ENCODE peak calls at places on chromosomes 6 and 20, in five cellular contexts. N, W, L, R and H are unnamed samples.

GRCh38 chr6:16774437-16774836 is 13.2 kb upstream of the ATXN1 start:
- DNase-seq in N (no peak), W (no peak), L (no peak), R (no peak), H (no peak)

GRCh38 chr6:159252955-159253508 is 83.8 kb downstream of the FNDC1 start:
- DNase-seq in N (no peak), W (no peak), L (peak), R (no peak), H (no peak)

GRCh38 chr6:129115491-129115890 is 232.6 kb downstream of the LAMA2 start:
- DNase-seq in N (no peak), W (no peak), L (no peak), R (no peak), H (no peak)

GRCh38 chr6:79413562-79414002 is 123.6 kb downstream of the LCA5 start:
- DNase-seq in N (no peak), W (no peak), L (no peak), R (no peak), H (no peak)

GRCh38 chr20:59042796-59043621 is 423 bp upstream of the PRELID3B start:
- DNase-seq in N (peak), W (peak), L (peak), R (peak), H (peak)

GRCh38 chr20:11976966-11977365 is 59.3 kb downstream of the BTBD3 start:
- DNase-seq in N (no peak), W (no peak), L (no peak), R (no peak), H (no peak)

GRCh38 chr6:3653528-3654070 is 97.9 kb downstream of the PXDC1 start:
- DNase-seq in N (no peak), W (no peak), L (no peak), R (no peak), H (no peak)

GRCh38 chr6:14550817-14551216 is 433.2 kb downstream of the CD83 start:
- DNase-seq in N (no peak), W (no peak), L (no peak), R (no peak), H (no peak)

GRCh38 chr6:18451756-18452155 is 64.6 kb downstream of the RNF144B start:
- DNase-seq in N (no peak), W (no peak), L (no peak), R (no peak), H (no peak)

GRCh38 chr6:148611213-148611612 is 135.6 kb upstream of the UST start:
- DNase-seq in N (no peak), W (no peak), L (no peak), R (no peak), H (no peak)

GRCh38 chr6:38580030-38580429 is 59.7 kb downstream of the BTBD9 start:
- DNase-seq in N (no peak), W (no peak), L (no peak), R (no peak), H (no peak)

GRCh38 chr6:106069478-106069877 is 16.7 kb upstream of the PRDM1 start:
- DNase-seq in N (no peak), W (no peak), L (no peak), R (peak), H (peak)

GRCh38 chr6:42714098-42714761 is 8.2 kb downstream of the PRPH2 start:
- DNase-seq in N (no peak), W (no peak), L (no peak), R (no peak), H (no peak)

GRCh38 chr6:37741757-37742400 is 44.2 kb upstream of the MDGA1 start:
- DNase-seq in N (peak), W (peak), L (peak), R (peak), H (no peak)

GRCh38 chr6:13712485-13712990 is 903 bp upstream of the RANBP9 start:
- DNase-seq in N (no peak), W (no peak), L (no peak), R (no peak), H (no peak)

GRCh38 chr20:4135385-4136077 is 120.2 kb upstream of the RNF24 start:
- DNase-seq in N (peak), W (no peak), L (peak), R (no peak), H (peak)

GRCh38 chr6:128515550-128516513 is 4.6 kb downstream of the PTPRK start:
- DNase-seq in N (no peak), W (no peak), L (no peak), R (no peak), H (no peak)

GRCh38 chr6:155959898-155960297 is 504.3 kb upstream of the NOX3 start:
- DNase-seq in N (no peak), W (no peak), L (no peak), R (no peak), H (no peak)

GRCh38 chr20:15191082-15191723 is 853.8 kb upstream of the FLRT3 start:
- DNase-seq in N (no peak), W (no peak), L (no peak), R (no peak), H (no peak)

GRCh38 chr6:109241199-109241598 is 141.1 kb downstream of the CD164 start:
- DNase-seq in N (no peak), W (no peak), L (no peak), R (no peak), H (no peak)

GRCh38 chr6:44079672-44080071 is 47.6 kb downstream of the MRPL14 start:
- DNase-seq in N (no peak), W (no peak), L (no peak), R (no peak), H (no peak)

GRCh38 chr6:151096691-151097090 is 143.1 kb upstream of the AKAP12 start:
- DNase-seq in N (no peak), W (no peak), L (no peak), R (no peak), H (no peak)

GRCh38 chr6:43181942-43182860 is at the start of gene CUL9:
- DNase-seq in N (peak), W (peak), L (peak), R (peak), H (peak)

GRCh38 chr6:9161731-9162130 is 726.4 kb upstream of the SLC35B3 start:
- DNase-seq in N (no peak), W (no peak), L (no peak), R (no peak), H (no peak)

GRCh38 chr20:4610871-4611270 is 110.8 kb upstream of the PRND start:
- DNase-seq in N (no peak), W (no peak), L (no peak), R (no peak), H (no peak)

GRCh38 chr20:41124451-41125094 is 12.8 kb upstream of the PLCG1 start:
- DNase-seq in N (no peak), W (no peak), L (no peak), R (no peak), H (no peak)

GRCh38 chr6:151962246-151962846 is 154.9 kb downstream of the ESR1 start:
- DNase-seq in N (no peak), W (no peak), L (no peak), R (no peak), H (no peak)

GRCh38 chr20:53737404-53738038 is 143.9 kb upstream of the ZNF217 start:
- DNase-seq in N (no peak), W (no peak), L (no peak), R (no peak), H (peak)

GRCh38 chr6:83868639-83869038 is 9.2 kb downstream of the CYB5R4 start:
- DNase-seq in N (no peak), W (no peak), L (no peak), R (no peak), H (no peak)

GRCh38 chr6:167524261-167524660 is 199.4 kb downstream of the TTLL2 start:
- DNase-seq in N (no peak), W (no peak), L (no peak), R (no peak), H (no peak)